ENCODE peak calls at places on chromosomes 4 and X, in six cellular contexts. Y is fibroblast of mammary gland, D is fibroblast of the aortic adventitia, P is left ventricle myocardium inferior, Z is GM06990, W is fibroblast of lung. E is an unnamed sample.

GRCh38 chr4:93267747-93268146 is 560.8 kb upstream of the ATOH1 start:
- DNase-seq in Y (no peak), D (no peak), P (no peak), Z (no peak), W (no peak), E (no peak)

GRCh38 chrX:40474205-40474626 is 106.6 kb upstream of the ATP6AP2 start:
- DNase-seq in Y (no peak), D (no peak), P (peak; percentile 17), Z (no peak), W (peak; percentile 37), E (no peak)

GRCh38 chrX:10496345-10496965 is 123.9 kb downstream of the MID1 start:
- DNase-seq in Y (peak; percentile 70), D (peak; percentile 90), P (no peak), Z (no peak), W (peak; percentile 95), E (no peak)

GRCh38 chr4:184688447-184688846 is 38.9 kb downstream of the PRIMPOL start:
- DNase-seq in Y (peak; percentile 88), D (peak; percentile 80), P (no peak), Z (no peak), W (peak; percentile 94), E (no peak)

GRCh38 chr4:73864973-73865372 is 4.2 kb upstream of the CXCL1 start:
- DNase-seq in Y (no peak), D (peak; percentile 81), P (no peak), Z (no peak), W (no peak), E (no peak)

GRCh38 chr4:122701061-122701460 is 31.4 kb upstream of the BBS12 start:
- DNase-seq in Y (no peak), D (no peak), P (no peak), Z (peak; percentile 30), W (no peak), E (no peak)

GRCh38 chr4:80425701-80426100 is 90.2 kb downstream of the CFAP299 start:
- DNase-seq in Y (no peak), D (no peak), P (no peak), Z (no peak), W (no peak), E (no peak)

GRCh38 chr4:174669278-174669677 is 147.0 kb upstream of the HPGD start:
- DNase-seq in Y (peak; percentile 93), D (peak; percentile 86), P (no peak), Z (no peak), W (peak; percentile 89), E (no peak)

GRCh38 chrX:153214934-153215333 is 35.9 kb downstream of the MAGEA1 start:
- DNase-seq in Y (no peak), D (no peak), P (no peak), Z (peak; percentile 4), W (no peak), E (no peak)

GRCh38 chr4:6251365-6251764 is 18.3 kb upstream of the WFS1 start:
- DNase-seq in Y (no peak), D (no peak), P (no peak), Z (no peak), W (no peak), E (no peak)

GRCh38 chrX:149185087-149185486 is 320.0 kb downstream of the IDS start:
- DNase-seq in Y (peak; percentile 32), D (no peak), P (no peak), Z (no peak), W (peak; percentile 1), E (no peak)

GRCh38 chr4:31148990-31149389 is 428.8 kb downstream of the PCDH7 start:
- DNase-seq in Y (no peak), D (no peak), P (no peak), Z (no peak), W (no peak), E (no peak)

GRCh38 chr4:24979554-24979953 is 51.2 kb downstream of the LGI2 start:
- DNase-seq in Y (peak; percentile 50), D (peak; percentile 38), P (peak; percentile 35), Z (no peak), W (no peak), E (no peak)

GRCh38 chr4:39303871-39304270 is 62.3 kb downstream of the RFC1 start:
- DNase-seq in Y (no peak), D (no peak), P (no peak), Z (no peak), W (no peak), E (no peak)

GRCh38 chr4:72969957-72970356 is 99.6 kb downstream of the COX18 start:
- DNase-seq in Y (no peak), D (peak; percentile 87), P (no peak), Z (no peak), W (peak; percentile 58), E (no peak)

GRCh38 chr4:30269850-30270249 is 450.3 kb upstream of the PCDH7 start:
- DNase-seq in Y (no peak), D (no peak), P (no peak), Z (no peak), W (no peak), E (no peak)

GRCh38 chr4:176256921-176257320 is 12.1 kb downstream of the ASB5 start:
- DNase-seq in Y (no peak), D (peak; percentile 51), P (no peak), Z (no peak), W (peak; percentile 49), E (no peak)

GRCh38 chr4:55178226-55179005 is 53.0 kb upstream of the KDR start:
- DNase-seq in Y (no peak), D (peak; percentile 68), P (no peak), Z (no peak), W (no peak), E (no peak)

GRCh38 chr4:81743731-81744465 is 272.2 kb upstream of the RASGEF1B start:
- DNase-seq in Y (no peak), D (no peak), P (no peak), Z (no peak), W (no peak), E (no peak)

GRCh38 chr4:41696131-41696530 is 52.4 kb downstream of the PHOX2B start:
- DNase-seq in Y (peak; percentile 9), D (no peak), P (no peak), Z (no peak), W (no peak), E (no peak)

GRCh38 chr4:78417603-78418002 is 134.0 kb upstream of the ANXA3 start:
- DNase-seq in Y (no peak), D (no peak), P (no peak), Z (no peak), W (no peak), E (no peak)

GRCh38 chrX:135572436-135572835 is 52.0 kb downstream of the INTS6L start:
- DNase-seq in Y (peak; percentile 3), D (peak; percentile 10), P (no peak), Z (no peak), W (no peak), E (no peak)

GRCh38 chr4:1682860-1683259 is 1.3 kb downstream of the FAM53A start:
- DNase-seq in Y (no peak), D (no peak), P (no peak), Z (no peak), W (no peak), E (no peak)
- TF ChIP-seq CTCF in Y (no peak), D (no peak), P (no peak), Z (no peak), W (no peak), E (no peak)

GRCh38 chrX:145213504-145213903 is 33.8 kb upstream of the SPANXN1 start:
- DNase-seq in Y (peak; percentile 12), D (no peak), P (no peak), Z (no peak), W (no peak), E (no peak)
- TF ChIP-seq CTCF in Y (peak; percentile 37), D (peak; percentile 25), P (no peak), Z (peak; percentile 43), W (no peak), E (peak; percentile 59)

GRCh38 chr4:3399277-3400194 is 42.2 kb upstream of the HGFAC start:
- DNase-seq in Y (peak; percentile 45), D (no peak), P (peak; percentile 21), Z (no peak), W (peak; percentile 34), E (no peak)
- TF ChIP-seq CTCF in Y (peak; percentile 5), D (no peak), P (no peak), Z (no peak), W (peak; percentile 25), E (no peak)

DNA sequence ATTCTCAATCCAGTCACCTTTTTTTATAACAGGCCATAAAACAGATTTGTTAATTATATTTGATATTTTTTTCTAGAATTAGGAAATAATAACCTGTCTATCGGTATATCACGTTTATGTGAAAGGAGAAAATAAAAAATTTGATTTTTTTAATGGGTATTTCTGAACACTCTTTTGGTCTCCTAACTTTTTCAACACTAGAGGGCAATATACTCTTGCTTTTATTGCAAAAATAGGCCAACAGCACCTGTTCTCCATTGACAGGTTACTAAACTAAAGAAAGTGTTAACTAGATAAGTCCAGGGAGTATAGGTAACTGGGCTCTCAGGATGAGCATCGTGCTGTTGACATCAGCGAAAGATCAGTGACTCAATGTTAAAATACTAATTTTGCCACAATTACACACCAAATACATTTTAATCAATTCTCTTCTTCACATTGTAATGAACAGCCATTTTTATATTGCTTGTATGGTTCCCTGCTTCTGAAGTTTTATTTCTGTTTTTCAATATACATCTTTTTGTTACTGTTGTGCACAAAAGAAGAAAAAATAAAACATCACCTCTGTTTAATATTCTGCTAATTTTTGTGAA is 22.8 kb downstream of the NDST4 start:
- DNase-seq in Y (peak; percentile 28), D (peak; percentile 4), P (no peak), Z (peak; percentile 3), W (peak; percentile 7), E (peak; percentile 14)
- TF ChIP-seq CTCF in Y (peak; percentile 64), D (peak; percentile 51), P (peak; percentile 57), Z (peak; percentile 43), W (peak; percentile 60), E (peak; percentile 52)

GRCh38 chrX:86348669-86349068 is 200.4 kb downstream of the DACH2 start:
- DNase-seq in Y (no peak), D (no peak), P (no peak), Z (no peak), W (no peak), E (no peak)
- TF ChIP-seq CTCF in Y (no peak), D (no peak), P (no peak), Z (no peak), W (no peak), E (no peak)

DNA sequence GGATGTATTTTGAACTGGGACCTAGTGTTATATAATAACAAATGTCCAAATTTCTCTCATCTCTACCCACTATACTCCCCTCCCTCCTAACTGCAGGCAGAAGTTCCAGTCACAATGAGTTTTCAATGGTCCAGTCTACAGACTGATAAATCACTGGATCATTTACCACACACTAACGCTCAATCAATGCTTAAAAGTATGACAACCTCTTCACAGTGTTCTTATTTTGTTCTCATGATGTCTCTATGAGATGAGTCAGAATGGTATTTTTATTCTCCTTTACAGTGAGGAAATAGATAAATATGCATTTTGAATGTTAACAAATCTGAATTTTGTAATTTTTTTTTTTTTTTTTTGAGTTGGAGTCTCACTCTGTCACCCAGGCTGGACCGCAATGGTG is 83.7 kb upstream of the ETNPPL start:
- DNase-seq in Y (peak; percentile 35), D (no peak), P (no peak), Z (no peak), W (no peak), E (no peak)
- TF ChIP-seq CTCF in Y (no peak), D (no peak), P (no peak), Z (no peak), W (no peak), E (no peak)